ENCODE peak calls at places on chromosomes 16 and 17, in six cellular contexts. Y is adipocyte, V is K562, X is endothelial cell of umbilical vein, C is mesenchymal stem cell, J is NT2/D1. A is an unnamed sample. For H3K4me1, the result is how much of the 10 kb centered on the place peaks cover.

GRCh38 chr17:58614854-58615409 is 76.9 kb downstream of the TEX14 start:
- DNase-seq in X (no peak), Y (no peak), J (no peak), C (no peak), V (no peak), A (no peak)

GRCh38 chr17:77718669-77718961 is 239.9 kb upstream of the TNRC6C start:
- DNase-seq in J (no peak), V (no peak), X (no peak), C (no peak), Y (no peak), A (no peak)

GRCh38 chr16:3023415-3023668 is 400 bp downstream of the HCFC1R1 start:
- DNase-seq in Y (peak), C (no peak), V (peak), X (no peak), J (no peak), A (no peak)

GRCh38 chr17:31787857-31788570 is 71.0 kb downstream of the COPRS start:
- DNase-seq in X (no peak), V (no peak), Y (peak), C (peak), J (no peak), A (no peak)

GRCh38 chr16:89562027-89562599 is 1.6 kb downstream of the RPL13 start:
- DNase-seq in V (peak), J (no peak), X (no peak), Y (peak), C (no peak), A (no peak)

GRCh38 chr16:84307209-84307954 is 12.7 kb downstream of the WFDC1 start:
- DNase-seq in Y (no peak), C (no peak), J (no peak), V (peak), X (no peak), A (no peak)

GRCh38 chr16:57519796-57520360 is 16.5 kb downstream of the CCDC102A start:
- DNase-seq in X (peak), Y (peak), C (peak), J (no peak), V (peak), A (peak)

GRCh38 chr17:65515959-65516948 is 45.2 kb downstream of the AXIN2 start:
- DNase-seq in Y (peak), V (no peak), X (no peak), J (no peak), C (peak), A (no peak)

GRCh38 chr17:43601280-43602050 is 55.3 kb upstream of the ETV4 start:
- DNase-seq in C (no peak), X (peak), V (no peak), J (no peak), Y (no peak), A (no peak)

GRCh38 chr17:5203908-5204294 is 12.2 kb upstream of the ZNF594 start:
- DNase-seq in Y (peak), V (no peak), X (no peak), J (no peak), C (peak), A (no peak)

GRCh38 chr17:77372444-77373297 is 231.9 kb downstream of the SEC14L1 start:
- DNase-seq in C (peak), X (peak), Y (peak), V (peak), J (no peak), A (peak)

GRCh38 chr16:85464342-85465305 is 148.5 kb upstream of the GSE1 start:
- DNase-seq in J (no peak), C (no peak), V (no peak), X (no peak), Y (no peak), A (no peak)

GRCh38 chr16:5065368-5065767 is 388 bp downstream of the C16orf89 start:
- DNase-seq in V (no peak), C (no peak), J (no peak), Y (no peak), X (no peak), A (no peak)
- H3K9ac ChIP-seq in V (peak), C (peak), J (peak), Y (no peak), X (no peak), A (no peak)

DNA sequence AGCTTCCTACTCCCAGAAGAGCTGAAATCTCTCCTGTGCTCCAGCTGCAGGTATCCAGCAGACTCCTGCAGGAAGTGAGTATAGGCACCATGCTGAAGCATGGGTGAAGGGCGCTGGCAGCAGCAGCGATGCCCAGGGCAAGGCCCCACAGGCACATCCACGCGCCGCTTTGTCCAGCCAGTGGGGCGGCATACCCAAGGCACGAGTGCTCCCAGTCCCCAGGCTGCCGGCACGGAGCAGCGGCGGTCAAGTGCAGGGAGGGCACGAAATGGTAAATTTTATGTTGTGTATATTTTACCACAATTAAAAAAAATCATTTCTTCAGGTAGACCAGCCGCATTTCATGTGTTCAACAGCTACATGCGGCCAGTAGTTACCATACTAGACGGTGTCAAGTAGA is 73.1 kb downstream of the HIC1 start:
- DNase-seq in X (no peak), V (no peak), Y (no peak), J (no peak), C (no peak), A (no peak)
- H3K4me1 ChIP-seq in X (under half), V (under half), Y (under half), J (under half), C (under half), A (under half)

GRCh38 chr16:24990803-24991202 is 24.4 kb downstream of the ARHGAP17 start:
- DNase-seq in C (peak), Y (no peak), V (no peak), X (no peak), J (no peak), A (no peak)
- H3K9ac ChIP-seq in C (no peak), Y (no peak), V (no peak), X (no peak), J (no peak), A (no peak)

GRCh38 chr17:73586153-73586906 is 57.9 kb downstream of the SDK2 start:
- DNase-seq in X (no peak), C (no peak), Y (no peak), J (no peak), V (no peak), A (peak)
- H3K4me1 ChIP-seq in X (under half), C (under half), Y (under half), J (under half), V (under half), A (under half)

GRCh38 chr17:68906638-68907037 is 48.6 kb downstream of the ABCA8 start:
- DNase-seq in Y (peak), J (no peak), V (peak), C (peak), X (no peak), A (peak)
- H3K9ac ChIP-seq in Y (no peak), J (no peak), V (no peak), C (no peak), X (no peak), A (no peak)

DNA sequence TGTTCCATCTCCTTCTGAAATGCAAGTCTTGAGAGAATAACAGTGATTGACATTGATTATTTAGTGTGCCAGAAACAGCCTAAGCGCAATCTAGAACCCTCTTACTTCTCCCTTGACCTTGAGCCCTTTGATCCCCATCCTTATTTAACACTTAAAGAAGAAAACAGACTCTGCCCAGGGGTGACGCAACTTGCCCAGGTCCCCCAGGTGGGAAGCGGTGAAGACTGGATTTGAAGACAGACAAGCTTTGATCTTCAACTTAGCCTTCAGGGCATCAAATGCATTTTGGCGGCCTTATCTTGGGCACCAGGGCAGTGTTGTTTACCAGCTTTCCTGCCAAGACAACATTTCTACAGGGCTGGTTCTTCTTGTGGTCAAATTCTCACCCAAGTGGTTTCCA is 8.9 kb upstream of the CIITA start:
- DNase-seq in V (no peak), X (no peak), J (no peak), Y (no peak), C (no peak), A (no peak)
- H3K4me1 ChIP-seq in V (under half), X (under half), J (under half), Y (under half), C (under half), A (under half)

GRCh38 chr17:75837899-75838298 is 6.3 kb downstream of the UNC13D start:
- DNase-seq in Y (no peak), X (no peak), C (no peak), V (no peak), J (no peak), A (no peak)
- H3K9ac ChIP-seq in Y (no peak), X (no peak), C (no peak), V (peak), J (no peak), A (no peak)

A was measured in SK-N-SH.